ENCODE peak calls at places on chromosomes 12 and 14, in eight cellular contexts. L is GM13977, Z is upper lobe of left lung, O is fibroblast of pulmonary artery, R is PC-9, K is epithelial cell of esophagus, U is pancreas, G is glutamatergic neuron. J is an unnamed sample.

GRCh38 chr12:3594966-3595365 is 104.0 kb downstream of the PRMT8 start:
- DNase-seq in R (no peak), Z (no peak), L (no peak), O (no peak), G (no peak), U (no peak), K (no peak), J (no peak)

GRCh38 chr12:96447256-96447655 is 42.1 kb upstream of the CFAP54 start:
- DNase-seq in G (no peak), O (no peak), L (no peak), U (no peak), R (no peak), K (no peak), Z (no peak), J (no peak)

GRCh38 chr12:29066061-29066588 is 83.0 kb upstream of the FAR2 start:
- DNase-seq in L (no peak), Z (peak; percentile 25), R (no peak), G (peak; percentile 46), O (peak; percentile 78), K (peak; percentile 52), U (no peak), J (no peak)

GRCh38 chr12:93825926-93826599 is 148.9 kb downstream of the CRADD start:
- DNase-seq in L (no peak), G (no peak), R (no peak), Z (no peak), O (no peak), U (no peak), K (no peak), J (no peak)

GRCh38 chr12:124397807-124398577 is 103.1 kb downstream of the RFLNA start:
- DNase-seq in U (peak; percentile 67), O (peak; percentile 60), G (no peak), R (no peak), L (no peak), K (peak; percentile 28), Z (peak; percentile 54), J (no peak)

GRCh38 chr14:36633580-36633979 is 28.1 kb upstream of the PAX9 start:
- DNase-seq in G (no peak), O (no peak), K (no peak), Z (no peak), U (no peak), R (no peak), L (no peak), J (no peak)

GRCh38 chr12:52249041-52249461 is 16.0 kb downstream of the KRT7 start:
- DNase-seq in K (no peak), U (peak; percentile 92), R (peak; percentile 76), G (no peak), L (no peak), Z (peak; percentile 71), O (no peak), J (peak; percentile 13)

GRCh38 chr12:87150969-87151662 is 878.1 kb downstream of the C12orf50 start:
- DNase-seq in O (no peak), G (no peak), Z (no peak), R (peak; percentile 46), U (no peak), L (no peak), K (peak; percentile 53), J (peak; percentile 4)

GRCh38 chr12:64318605-64319004 is 72.0 kb downstream of the C12orf56 start:
- DNase-seq in U (no peak), L (peak; percentile 21), G (no peak), O (peak; percentile 80), Z (peak; percentile 28), R (no peak), K (peak; percentile 36), J (peak; percentile 20)

GRCh38 chr12:19010087-19010486 is 119.4 kb upstream of the PLEKHA5 start:
- DNase-seq in O (no peak), U (no peak), K (no peak), G (no peak), L (no peak), Z (no peak), R (no peak), J (no peak)

GRCh38 chr12:72570601-72571000 is 298.4 kb downstream of the TRHDE start:
- DNase-seq in Z (peak; percentile 38), K (peak; percentile 2), L (peak; percentile 3), G (peak; percentile 60), R (no peak), O (no peak), U (no peak), J (peak; percentile 8)

GRCh38 chr12:117098361-117099217 is 627 bp downstream of the TESC start:
- DNase-seq in G (peak; percentile 10), O (no peak), Z (no peak), K (no peak), L (peak; percentile 75), U (peak; percentile 87), R (no peak), J (peak; percentile 69)

GRCh38 chr12:34219046-34219770 is 196.9 kb downstream of the ALG10 start:
- DNase-seq in G (no peak), K (no peak), R (no peak), L (no peak), Z (no peak), U (no peak), O (no peak), J (no peak)

GRCh38 chr12:29082522-29082921 is 66.6 kb upstream of the FAR2 start:
- DNase-seq in U (no peak), O (no peak), R (no peak), K (peak; percentile 76), G (no peak), Z (no peak), L (no peak), J (no peak)

GRCh38 chr14:57182760-57183503 is 85.8 kb downstream of the EXOC5 start:
- DNase-seq in Z (no peak), O (peak; percentile 18), G (peak; percentile 41), L (peak; percentile 8), R (peak; percentile 1), K (peak; percentile 37), U (no peak), J (peak; percentile 6)

GRCh38 chr14:33229269-33229924 is 290.7 kb downstream of the NPAS3 start:
- DNase-seq in U (no peak), O (peak; percentile 36), R (no peak), K (no peak), Z (no peak), L (no peak), G (no peak), J (no peak)

GRCh38 chr12:123601602-123602489 is at the start of gene DDX55:
- DNase-seq in L (peak; percentile 89), R (peak; percentile 79), U (peak; percentile 78), G (peak; percentile 85), K (peak; percentile 90), Z (peak; percentile 87), O (peak; percentile 84), J (peak; percentile 89)

GRCh38 chr12:113010701-113011100 is 32.4 kb downstream of the OAS2 start:
- DNase-seq in O (no peak), U (no peak), K (no peak), G (no peak), R (no peak), Z (no peak), L (no peak), J (no peak)

GRCh38 chr12:48812389-48812788 is 5.9 kb upstream of the CACNB3 start:
- DNase-seq in K (no peak), R (no peak), U (no peak), L (no peak), G (no peak), Z (no peak), O (no peak), J (no peak)

GRCh38 chr12:30546121-30546520 is 149.5 kb downstream of the IPO8 start:
- DNase-seq in O (no peak), G (no peak), R (peak; percentile 31), L (no peak), K (peak; percentile 85), Z (no peak), U (no peak), J (no peak)

GRCh38 chr14:54169254-54169924 is 212.8 kb upstream of the BMP4 start:
- DNase-seq in U (no peak), O (peak; percentile 23), R (peak; percentile 56), Z (no peak), G (peak; percentile 22), K (peak; percentile 68), L (no peak), J (no peak)

GRCh38 chr14:74841230-74842207 is 34.4 kb downstream of the PROX2 start:
- DNase-seq in L (peak; percentile 40), G (no peak), O (no peak), R (no peak), K (no peak), Z (no peak), U (no peak), J (peak; percentile 60)

GRCh38 chr12:59023861-59024424 is 103.6 kb upstream of the LRIG3 start:
- DNase-seq in U (no peak), G (no peak), Z (no peak), R (no peak), K (no peak), L (no peak), O (no peak), J (no peak)

DNA sequence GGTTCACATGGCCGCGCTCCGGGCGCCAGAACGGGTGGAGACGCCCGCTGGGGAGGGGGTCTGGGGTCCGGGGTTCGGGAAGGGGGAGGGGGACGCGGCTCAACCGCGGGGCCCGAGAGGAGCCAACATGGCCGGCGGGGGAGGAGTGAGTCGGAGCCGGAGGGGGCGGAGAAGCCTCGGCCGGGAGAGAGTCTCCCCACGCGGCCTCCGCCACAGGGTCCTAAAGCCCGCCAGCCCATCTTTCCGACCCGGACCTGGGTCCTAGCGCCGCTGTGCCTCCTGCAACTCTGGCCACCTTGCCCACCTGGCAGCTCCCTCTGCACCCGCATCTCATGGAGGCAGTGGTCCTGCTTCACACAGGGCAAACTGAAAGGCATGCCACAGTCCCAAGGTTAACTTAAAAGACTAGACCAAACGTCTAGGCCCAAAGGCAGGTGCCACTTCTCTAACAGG is at the start of gene BAZ2A:
- DNase-seq in K (peak; percentile 85), U (peak; percentile 88), Z (peak; percentile 95), L (peak; percentile 93), O (peak; percentile 79), R (peak; percentile 75), G (peak; percentile 93), J (peak; percentile 92)
- TF ChIP-seq CTCF in K (no peak), U (no peak), Z (no peak), L (no peak), O (no peak), R (no peak), G (no peak), J (no peak)

GRCh38 chr12:66409195-66409871 is 107.0 kb downstream of the HELB start:
- DNase-seq in K (peak; percentile 56), L (no peak), Z (no peak), O (peak; percentile 85), U (no peak), G (no peak), R (peak; percentile 3), J (no peak)
- TF ChIP-seq CTCF in K (peak; percentile 76), L (peak; percentile 59), Z (peak; percentile 65), O (peak; percentile 79), U (peak; percentile 51), G (peak; percentile 72), R (peak; percentile 74), J (no peak)

DNA sequence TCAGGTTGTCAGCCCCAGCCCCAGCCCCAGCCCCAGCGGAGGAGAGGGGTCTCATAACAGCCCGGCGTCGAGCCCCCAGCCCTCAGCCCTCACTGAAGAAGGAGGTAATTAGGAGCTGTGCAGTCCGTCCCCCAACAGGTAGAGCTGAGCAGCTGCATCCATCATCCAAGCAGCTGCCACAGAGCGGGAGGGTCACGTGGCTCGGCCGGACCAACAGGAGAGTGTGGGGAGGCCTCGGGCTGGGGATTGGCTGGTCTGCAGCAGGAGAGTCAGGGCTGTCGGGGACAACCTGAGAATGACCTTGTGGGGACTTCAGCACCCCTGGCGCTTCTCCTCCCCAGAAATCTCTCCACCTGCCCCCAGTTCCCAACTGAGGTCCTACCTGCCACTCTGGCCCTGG is 29.6 kb downstream of the SMUG1 start:
- DNase-seq in U (no peak), Z (no peak), R (no peak), K (peak; percentile 37), G (peak; percentile 74), O (no peak), L (peak; percentile 70), J (peak; percentile 71)
- TF ChIP-seq CTCF in U (no peak), Z (no peak), R (no peak), K (no peak), G (peak; percentile 29), O (no peak), L (no peak), J (no peak)

GRCh38 chr14:51093371-51094281 is 1.3 kb downstream of the TRIM9 start:
- DNase-seq in L (peak; percentile 68), U (peak; percentile 22), Z (peak; percentile 21), O (no peak), R (no peak), G (peak; percentile 66), K (peak; percentile 43), J (peak; percentile 67)
- TF ChIP-seq CTCF in L (peak; percentile 37), U (no peak), Z (no peak), O (peak; percentile 4), R (no peak), G (peak; percentile 47), K (peak; percentile 50), J (peak; percentile 16)